ENCODE peak calls at places on chromosome 13, in eight cellular contexts. M, E, R, V, X, O, D and A are unnamed samples.

GRCh38 chr13:81791636-81792035 is 1450.7 kb upstream of the SPRY2 start:
- ATAC-seq in X (no peak), M (no peak), E (no peak), R (no peak), O (no peak), D (no peak), V (no peak), A (no peak)

GRCh38 chr13:30145709-30146367 is 161.5 kb downstream of the KATNAL1 start:
- ATAC-seq in R (no peak), D (no peak), X (no peak), E (no peak), M (no peak), V (no peak), O (no peak), A (no peak)

GRCh38 chr13:109874444-109874920 is 88.1 kb upstream of the IRS2 start:
- ATAC-seq in D (no peak), X (no peak), O (peak; percentile 13), V (no peak), E (no peak), M (no peak), R (peak; percentile 18), A (peak; percentile 1)

GRCh38 chr13:77172650-77173049 is 145.7 kb upstream of the FBXL3 start:
- ATAC-seq in E (no peak), M (no peak), R (no peak), V (no peak), O (no peak), D (no peak), X (no peak), A (no peak)

GRCh38 chr13:102122147-102122546 is 279.7 kb downstream of the FGF14 start:
- ATAC-seq in D (no peak), E (no peak), R (no peak), X (no peak), O (no peak), V (no peak), M (no peak), A (no peak)

GRCh38 chr13:113820813-113821651 is 42.8 kb downstream of the GAS6 start:
- ATAC-seq in E (no peak), R (peak; percentile 83), M (peak; percentile 52), D (peak; percentile 41), X (no peak), O (peak; percentile 85), V (peak; percentile 71), A (peak; percentile 89)

GRCh38 chr13:94395889-94396288 is 83.6 kb downstream of the DCT start:
- ATAC-seq in D (no peak), M (no peak), O (no peak), R (no peak), X (no peak), V (no peak), E (no peak), A (no peak)

GRCh38 chr13:30681489-30682242 is 53.7 kb upstream of the ALOX5AP start:
- ATAC-seq in R (peak; percentile 11), E (no peak), M (peak; percentile 36), X (no peak), D (peak; percentile 48), O (no peak), V (peak; percentile 86), A (peak; percentile 63)

GRCh38 chr13:77733674-77734073 is 36.2 kb downstream of the SLAIN1 start:
- ATAC-seq in R (no peak), D (no peak), X (no peak), M (no peak), O (no peak), E (no peak), V (no peak), A (no peak)

GRCh38 chr13:102003848-102004570 is 397.8 kb downstream of the FGF14 start:
- ATAC-seq in M (no peak), D (no peak), X (no peak), O (no peak), R (no peak), E (no peak), V (no peak), A (no peak)

GRCh38 chr13:42594577-42595571 is 20.9 kb downstream of the TNFSF11 start:
- ATAC-seq in X (peak; percentile 74), E (peak; percentile 82), D (peak; percentile 78), O (peak; percentile 68), M (no peak), R (peak; percentile 50), V (peak; percentile 93), A (peak; percentile 56)

GRCh38 chr13:24495151-24495729 is 17.3 kb downstream of the PARP4 start:
- ATAC-seq in R (no peak), V (no peak), X (no peak), M (no peak), E (no peak), O (no peak), D (no peak), A (no peak)

GRCh38 chr13:96091164-96091931 is 1.4 kb downstream of the HS6ST3 start:
- ATAC-seq in V (no peak), X (peak; percentile 60), R (peak; percentile 73), E (no peak), M (no peak), D (peak; percentile 14), O (peak; percentile 60), A (peak; percentile 31)

GRCh38 chr13:25085125-25085742 is 10.7 kb upstream of the PABPC3 start:
- ATAC-seq in R (no peak), X (peak; percentile 74), M (no peak), E (peak; percentile 91), V (peak; percentile 56), D (no peak), O (peak; percentile 82), A (no peak)

GRCh38 chr13:113916330-113916815 is 52.5 kb upstream of the GAS6 start:
- ATAC-seq in O (no peak), V (no peak), M (no peak), D (peak; percentile 15), E (no peak), X (no peak), R (no peak), A (peak; percentile 62)

GRCh38 chr13:24882665-24883064 is 118.7 kb downstream of the RNF17 start:
- ATAC-seq in R (no peak), V (no peak), E (no peak), O (no peak), D (no peak), X (no peak), M (no peak), A (no peak)

GRCh38 chr13:21018220-21018619 is 43.2 kb downstream of the LATS2 start:
- ATAC-seq in R (no peak), V (no peak), D (no peak), X (no peak), O (no peak), E (no peak), M (no peak), A (no peak)

GRCh38 chr13:29065142-29065541 is 245.0 kb downstream of the MTUS2 start:
- ATAC-seq in V (no peak), M (no peak), E (no peak), D (no peak), X (no peak), R (no peak), O (no peak), A (no peak)

GRCh38 chr13:41199061-41199460 is 4.7 kb upstream of the KBTBD7 start:
- ATAC-seq in D (no peak), V (no peak), M (no peak), E (no peak), X (no peak), O (no peak), R (no peak), A (no peak)

GRCh38 chr13:97268772-97269171 is 46.6 kb downstream of the MBNL2 start:
- ATAC-seq in D (no peak), V (peak; percentile 9), X (peak; percentile 42), O (peak; percentile 52), M (no peak), R (peak; percentile 63), E (peak; percentile 37), A (no peak)

GRCh38 chr13:27635256-27635655 is 13.6 kb downstream of the POLR1D start:
- ATAC-seq in V (no peak), E (no peak), O (no peak), M (no peak), D (no peak), X (no peak), R (no peak), A (no peak)
- H3K4me1 ChIP-seq in V (peaks cover 3% of the 10 kb centered on the region), E (no peaks in the 10 kb centered on the region), O (no peaks in the 10 kb centered on the region), M (peaks cover 14% of the 10 kb centered on the region), D (peaks cover 30% of the 10 kb centered on the region), X (peaks cover 36% of the 10 kb centered on the region), R (peaks cover 25% of the 10 kb centered on the region), A (peaks cover 19% of the 10 kb centered on the region)

GRCh38 chr13:39602614-39603366 is at the start of gene LHFPL6:
- ATAC-seq in V (peak; percentile 94), R (peak; percentile 93), O (peak; percentile 97), X (peak; percentile 96), M (peak; percentile 93), E (peak; percentile 89), D (peak; percentile 91), A (peak; percentile 95)
- TF ChIP-seq POLR2A in V (no peak), R (no peak), O (no peak), X (no peak), M (peak; percentile 78), E (no peak), D (peak; percentile 39), A (peak; percentile 72)

GRCh38 chr13:19604306-19604705 is 29.2 kb upstream of the MPHOSPH8 start:
- ATAC-seq in R (no peak), V (no peak), X (peak; percentile 9), D (no peak), E (no peak), O (peak; percentile 19), M (no peak), A (no peak)

GRCh38 chr13:19605161-19605955 is 28.1 kb upstream of the MPHOSPH8 start:
- ATAC-seq in X (no peak), D (no peak), R (no peak), O (no peak), M (no peak), V (no peak), E (peak; percentile 57), A (no peak)

GRCh38 chr13:19606152-19606551 is 27.3 kb upstream of the MPHOSPH8 start:
- ATAC-seq in X (no peak), O (no peak), M (no peak), D (no peak), E (no peak), V (no peak), R (no peak), A (no peak)

GRCh38 chr13:19606737-19607136 is 26.7 kb upstream of the MPHOSPH8 start:
- ATAC-seq in D (no peak), E (no peak), R (no peak), M (no peak), X (no peak), V (no peak), O (no peak), A (no peak)

DNA sequence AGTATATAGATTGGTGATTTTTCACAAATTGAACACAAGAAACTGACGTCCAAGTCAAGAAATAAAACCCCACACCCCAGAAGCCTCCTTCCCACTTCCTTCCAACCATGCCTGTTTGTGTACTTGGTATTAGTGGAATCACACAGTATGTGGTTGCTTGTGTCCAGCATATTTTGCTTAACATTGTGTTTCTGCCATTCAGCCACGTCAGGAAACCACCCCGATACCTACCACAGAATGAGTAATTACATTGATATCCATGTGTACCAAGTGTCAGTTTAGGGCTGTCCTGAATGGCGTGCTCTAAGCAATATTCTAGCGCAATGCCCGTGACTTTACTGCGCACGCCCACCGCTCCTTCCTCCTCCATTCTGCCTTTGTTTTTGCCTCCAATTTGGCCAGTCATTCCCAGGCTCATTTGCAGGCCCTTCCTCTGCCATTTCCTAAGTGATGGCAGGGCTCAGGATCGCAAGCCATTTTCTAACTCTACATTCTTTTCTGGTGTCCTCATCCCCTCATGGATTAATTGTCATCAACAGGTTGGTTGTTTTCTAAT is 25.9 kb upstream of the MPHOSPH8 start:
- ATAC-seq in R (no peak), M (no peak), E (no peak), O (no peak), X (no peak), D (no peak), V (no peak), A (no peak)
- H3K4me3 ChIP-seq in R (no peak overlapping the region), M (no peak overlapping the region), E (no peak overlapping the region), O (no peak overlapping the region), X (no peak overlapping the region), D (no peak overlapping the region), V (no peak overlapping the region), A (no peak overlapping the region)

GRCh38 chr13:111259058-111259457 is 61.4 kb upstream of the TEX29 start:
- ATAC-seq in M (no peak), V (no peak), O (no peak), E (no peak), R (no peak), D (no peak), X (no peak), A (no peak)
- H3K4me1 ChIP-seq in M (no peaks in the 10 kb centered on the region), V (no peaks in the 10 kb centered on the region), O (no peaks in the 10 kb centered on the region), E (no peaks in the 10 kb centered on the region), R (peaks cover 5% of the 10 kb centered on the region), D (no peaks in the 10 kb centered on the region), X (no peaks in the 10 kb centered on the region), A (no peaks in the 10 kb centered on the region)